ENCODE peak calls at places on chromosomes 4 and X, in five cellular contexts. J is GM12878, T is HCT116, R is SK-N-SH, M is Panc1. O is an unnamed sample.

GRCh38 chr4:74369860-74370259 is 4.9 kb downstream of the EREG start:
- DNase-seq in J (no peak), M (no peak), T (no peak), R (no peak), O (no peak)

GRCh38 chrX:149267878-149268813 is 237.0 kb downstream of the IDS start:
- DNase-seq in T (no peak), R (no peak), J (peak), M (no peak), O (no peak)

GRCh38 chr4:141102367-141102766 is 30.9 kb downstream of the RNF150 start:
- DNase-seq in R (peak), M (no peak), J (no peak), T (no peak), O (no peak)

GRCh38 chrX:55487143-55487542 is 2.5 kb downstream of the USP51 start:
- DNase-seq in J (no peak), T (no peak), M (no peak), R (no peak), O (no peak)

GRCh38 chrX:43655961-43656494 is at the start of gene MAOA:
- DNase-seq in J (no peak), R (peak), T (no peak), M (no peak), O (peak)

GRCh38 chr4:57139783-57140182 is 29.6 kb upstream of the IGFBP7 start:
- DNase-seq in M (no peak), J (no peak), T (no peak), R (no peak), O (no peak)

GRCh38 chrX:22357621-22358020 is 84.9 kb downstream of the CBLL2 start:
- DNase-seq in J (no peak), M (no peak), R (no peak), T (no peak), O (no peak)

GRCh38 chrX:34332336-34332735 is 200.2 kb upstream of the FAM47A start:
- DNase-seq in M (no peak), T (no peak), R (no peak), J (no peak), O (no peak)

GRCh38 chrX:115616943-115617563 is 56.1 kb downstream of the PLS3 start:
- DNase-seq in T (peak), R (peak), M (peak), J (peak), O (no peak)

GRCh38 chr4:186149872-186150271 is 41.5 kb upstream of the CYP4V2 start:
- DNase-seq in M (no peak), J (no peak), R (no peak), T (no peak), O (peak)

GRCh38 chr4:6446538-6447451 is 25.6 kb downstream of the PPP2R2C start:
- DNase-seq in J (no peak), M (no peak), R (no peak), T (no peak), O (peak)

GRCh38 chr4:120052840-120053239 is 13.8 kb downstream of the MAD2L1 start:
- DNase-seq in J (no peak), R (no peak), M (no peak), T (no peak), O (no peak)

GRCh38 chr4:20474119-20474518 is 222.4 kb downstream of the SLIT2 start:
- DNase-seq in M (no peak), T (no peak), J (no peak), R (no peak), O (no peak)

GRCh38 chrX:71216446-71216845 is 6.6 kb upstream of the GJB1 start:
- DNase-seq in J (no peak), T (no peak), M (no peak), R (no peak), O (no peak)

GRCh38 chrX:47316276-47317025 is 53.9 kb upstream of the ZNF157 start:
- DNase-seq in R (peak), M (no peak), J (no peak), T (no peak), O (peak)

GRCh38 chr4:125432078-125432477 is 117.3 kb downstream of the FAT4 start:
- DNase-seq in R (no peak), T (peak), M (no peak), J (no peak), O (no peak)

GRCh38 chrX:76427560-76428242 is at the start of gene MAGEE1:
- DNase-seq in R (peak), J (peak), T (peak), M (no peak), O (peak)

GRCh38 chr4:83034630-83035494 is at the start of gene COPS4:
- DNase-seq in R (peak), J (peak), T (peak), M (peak), O (peak)

GRCh38 chrX:40145670-40146470 is 48.1 kb upstream of the BCOR start:
- DNase-seq in T (no peak), M (no peak), J (no peak), R (peak), O (no peak)

GRCh38 chrX:23694606-23695005 is 27.3 kb downstream of the PRDX4 start:
- DNase-seq in M (peak), J (peak), R (peak), T (peak), O (peak)

GRCh38 chrX:41332408-41332987 is 1.5 kb upstream of the DDX3X start:
- DNase-seq in J (no peak), T (no peak), R (no peak), M (no peak), O (peak)

GRCh38 chrX:40420899-40421729 is 159.7 kb upstream of the ATP6AP2 start:
- DNase-seq in T (no peak), J (peak), R (no peak), M (no peak), O (no peak)

GRCh38 chrX:3271485-3272186 is 74.8 kb downstream of the MXRA5 start:
- DNase-seq in J (no peak), R (no peak), M (no peak), T (no peak), O (no peak)

GRCh38 chr4:140609548-140610425 is 41.0 kb upstream of the UCP1 start:
- DNase-seq in R (peak), M (peak), T (peak), J (peak), O (no peak)

GRCh38 chrX:151722241-151722846 is 6.5 kb downstream of the FATE1 start:
- DNase-seq in T (peak), M (no peak), J (no peak), R (peak), O (peak)

GRCh38 chr4:47954245-47954644 is 39.9 kb upstream of the NFXL1 start:
- DNase-seq in T (no peak), R (no peak), J (no peak), M (no peak), O (no peak)

GRCh38 chr4:26163425-26164362 is 157.1 kb upstream of the RBPJ start:
- DNase-seq in M (no peak), J (no peak), R (no peak), T (no peak), O (no peak)

GRCh38 chr4:86092684-86093083 is 267.2 kb downstream of the MAPK10 start:
- DNase-seq in M (no peak), T (no peak), R (no peak), J (no peak), O (no peak)

GRCh38 chr4:104353481-104353880 is 141.2 kb downstream of the CXXC4 start:
- DNase-seq in J (no peak), M (no peak), R (no peak), T (no peak), O (no peak)

GRCh38 chr4:136864580-136865185 is 667.6 kb downstream of the PCDH18 start:
- DNase-seq in R (peak), T (peak), J (peak), M (peak), O (no peak)

GRCh38 chrX:13742397-13743176 is 8.0 kb downstream of the OFD1 start:
- DNase-seq in J (peak), M (no peak), R (no peak), T (no peak), O (no peak)

GRCh38 chr4:101081695-101082369 is 265.5 kb downstream of the PPP3CA start:
- DNase-seq in T (no peak), R (no peak), M (no peak), J (no peak), O (no peak)
- TF ChIP-seq POLR2AphosphoS5 in T (no peak), R (no peak), M (no peak), J (no peak), O (no peak)

GRCh38 chr4:40856836-40857362 is 107.1 kb downstream of the NSUN7 start:
- DNase-seq in M (no peak), T (no peak), J (no peak), R (peak), O (peak)
- TF ChIP-seq POLR2AphosphoS5 in M (no peak), T (no peak), J (no peak), R (no peak), O (no peak)

GRCh38 chr4:182143822-182144620 is 99.2 kb upstream of the TENM3 start:
- DNase-seq in J (no peak), T (no peak), M (no peak), R (peak), O (no peak)
- TF ChIP-seq POLR2AphosphoS5 in J (no peak), T (no peak), M (no peak), R (no peak), O (no peak)

GRCh38 chr4:52715914-52716313 is 35.3 kb downstream of the ERVMER34-1 start:
- DNase-seq in T (no peak), J (no peak), R (no peak), M (no peak), O (no peak)

GRCh38 chr4:52714597-52715254 is 36.5 kb downstream of the ERVMER34-1 start:
- DNase-seq in M (no peak), T (no peak), R (no peak), J (no peak), O (no peak)

GRCh38 chr4:52713456-52713937 is 37.7 kb downstream of the ERVMER34-1 start:
- DNase-seq in M (no peak), J (no peak), R (no peak), T (no peak), O (no peak)

GRCh38 chr4:52716364-52717151 is 34.7 kb downstream of the ERVMER34-1 start:
- DNase-seq in R (no peak), J (no peak), T (no peak), M (no peak), O (no peak)

GRCh38 chr4:52715255-52715897 is 35.8 kb downstream of the ERVMER34-1 start:
- DNase-seq in R (no peak), T (no peak), J (no peak), M (no peak), O (no peak)
- TF ChIP-seq POLR2AphosphoS5 in R (no peak), T (no peak), J (no peak), M (no peak), O (no peak)

GRCh38 chr4:785332-786073 is 40.4 kb downstream of the CPLX1 start:
- DNase-seq in J (no peak), T (no peak), R (no peak), M (no peak), O (no peak)

GRCh38 chr4:787561-787981 is 38.4 kb downstream of the CPLX1 start:
- DNase-seq in M (no peak), R (peak), T (no peak), J (no peak), O (no peak)

GRCh38 chr4:786074-786741 is 39.7 kb downstream of the CPLX1 start:
- DNase-seq in T (no peak), M (no peak), J (no peak), R (no peak), O (no peak)

GRCh38 chr4:788006-788635 is 37.8 kb downstream of the CPLX1 start:
- DNase-seq in R (no peak), T (no peak), J (no peak), M (no peak), O (no peak)

GRCh38 chr4:786861-787300 is 39.0 kb downstream of the CPLX1 start:
- DNase-seq in R (peak), M (no peak), J (no peak), T (no peak), O (no peak)
- TF ChIP-seq POLR2AphosphoS5 in R (no peak), M (no peak), J (no peak), T (no peak), O (peak)

DNA sequence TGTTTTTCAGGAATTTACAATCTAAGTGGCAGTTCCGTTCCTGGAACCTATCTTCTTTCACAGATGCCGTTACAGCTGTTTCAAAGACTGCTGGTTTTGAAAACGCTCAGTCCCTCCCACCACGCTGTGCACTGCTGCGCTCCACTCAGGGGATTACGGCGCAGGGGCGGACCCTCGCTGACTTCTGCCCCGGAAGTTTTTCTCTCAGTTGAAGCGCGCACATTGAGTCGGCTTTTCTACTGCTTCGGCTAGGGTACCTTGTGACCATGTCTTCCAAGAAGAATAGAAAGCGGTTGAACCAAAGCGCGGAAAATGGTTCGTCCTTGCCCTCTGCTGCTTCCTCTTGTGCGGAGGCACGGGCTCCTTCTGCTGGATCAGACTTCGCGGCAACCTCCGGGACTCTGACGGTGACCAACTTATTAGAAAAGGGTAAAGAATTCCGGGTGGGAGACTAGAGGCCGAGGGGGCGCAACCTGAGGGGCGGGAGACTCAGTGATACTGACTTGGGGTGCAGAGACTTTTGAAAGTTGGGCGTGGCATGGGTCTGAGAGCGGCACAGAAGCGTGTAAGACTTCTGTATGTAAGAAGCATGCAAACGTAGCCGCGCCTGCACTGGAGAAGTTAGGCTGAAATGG is 597 bp upstream of the NUDT6 start:
- DNase-seq in R (peak), T (peak), J (peak), M (no peak), O (peak)
- TF ChIP-seq POLR2AphosphoS5 in R (peak), T (peak), J (peak), M (peak), O (no peak)

GRCh38 chr4:154590329-154591006 is at the start of gene FGA:
- DNase-seq in T (no peak), R (no peak), M (no peak), J (no peak), O (no peak)
- TF ChIP-seq POLR2AphosphoS5 in T (no peak), R (no peak), M (no peak), J (no peak), O (no peak)

GRCh38 chr4:1842993-1843448 is 12.9 kb downstream of the LETM1 start:
- DNase-seq in T (no peak), J (no peak), M (no peak), R (no peak), O (no peak)
- TF ChIP-seq POLR2AphosphoS5 in T (no peak), J (no peak), M (no peak), R (no peak), O (no peak)

O was measured in stomach.